ENCODE peak calls at places on chromosome 15, in five cellular contexts. S is bronchial epithelial cell, E is nephron progenitor cell, I is SK-N-SH, B is AG04449. X is an unnamed sample.

GRCh38 chr15:19987389-19988048 is 554.1 kb downstream of the GOLGA6L6 start:
- DNase-seq in I (peak), E (no peak), S (no peak), B (no peak), X (no peak)

GRCh38 chr15:74633781-74634180 is 18.1 kb downstream of the CLK3 start:
- DNase-seq in B (no peak), S (no peak), I (no peak), E (no peak), X (no peak)

GRCh38 chr15:76987896-76988860 is 6.7 kb upstream of the PSTPIP1 start:
- DNase-seq in S (no peak), B (no peak), E (no peak), I (no peak), X (no peak)

GRCh38 chr15:65939901-65940617 is 70.8 kb downstream of the RAB11A start:
- DNase-seq in B (peak), E (no peak), S (peak), I (no peak), X (peak)

GRCh38 chr15:99980791-99981190 is 247.6 kb upstream of the LYSMD4 start:
- DNase-seq in I (no peak), B (no peak), E (no peak), S (no peak), X (no peak)

GRCh38 chr15:37134244-37134643 is 33.9 kb upstream of the MEIS2 start:
- DNase-seq in S (no peak), E (no peak), B (no peak), I (no peak), X (no peak)

GRCh38 chr15:61621146-61621545 is 392.0 kb upstream of the RORA start:
- DNase-seq in I (peak), E (peak), B (no peak), S (no peak), X (peak)

GRCh38 chr15:32825219-32825618 is 107.4 kb downstream of the GREM1 start:
- DNase-seq in E (no peak), B (no peak), I (no peak), S (no peak), X (no peak)

GRCh38 chr15:74317820-74318375 is 49.5 kb downstream of the CYP11A1 start:
- DNase-seq in I (peak), B (peak), S (no peak), E (peak), X (no peak)

GRCh38 chr15:55858661-55859060 is 115.7 kb upstream of the PRTG start:
- DNase-seq in B (no peak), S (no peak), E (no peak), I (no peak), X (no peak)

GRCh38 chr15:66154581-66154980 is 99.0 kb downstream of the MEGF11 start:
- DNase-seq in E (no peak), I (no peak), S (no peak), B (no peak), X (no peak)

GRCh38 chr15:32936283-32936918 is 218.6 kb downstream of the GREM1 start:
- DNase-seq in S (peak), B (no peak), E (no peak), I (no peak), X (peak)

GRCh38 chr15:66623801-66624453 is 58.1 kb upstream of the LCTL start:
- DNase-seq in E (no peak), I (no peak), S (no peak), B (no peak), X (no peak)

GRCh38 chr15:75573001-75573400 is 6.1 kb downstream of the PTPN9 start:
- DNase-seq in E (no peak), B (no peak), I (no peak), S (peak), X (no peak)

GRCh38 chr15:48331796-48332641 is 790 bp downstream of the DUT start:
- DNase-seq in S (no peak), I (peak), B (no peak), E (peak), X (no peak)

GRCh38 chr15:34799825-34800168 is 4.4 kb upstream of the ACTC1 start:
- DNase-seq in E (no peak), S (no peak), I (no peak), B (no peak), X (no peak)

GRCh38 chr15:48283361-48284157 is 47.7 kb upstream of the DUT start:
- DNase-seq in I (no peak), B (no peak), S (no peak), E (no peak), X (no peak)

GRCh38 chr15:90035095-90035834 is 34.1 kb downstream of the ZNF710 start:
- DNase-seq in B (no peak), E (no peak), S (peak), I (no peak), X (no peak)

GRCh38 chr15:28098360-28098765 is 752 bp downstream of the OCA2 start:
- DNase-seq in I (no peak), S (no peak), E (no peak), B (no peak), X (no peak)

GRCh38 chr15:89928421-89928820 is 15.7 kb upstream of the ARPIN start:
- DNase-seq in E (no peak), B (no peak), S (no peak), I (peak), X (no peak)

GRCh38 chr15:64560998-64561397 is 100.6 kb downstream of the ZNF609 start:
- DNase-seq in E (no peak), I (no peak), B (no peak), S (no peak), X (no peak)

GRCh38 chr15:60316961-60317360 is 80.8 kb downstream of the ANXA2 start:
- DNase-seq in I (no peak), E (no peak), S (peak), B (no peak), X (peak)

GRCh38 chr15:40957581-40958051 is 4.3 kb downstream of the CHAC1 start:
- DNase-seq in I (peak), S (no peak), E (no peak), B (no peak), X (no peak)

GRCh38 chr15:24746094-24746493 is 70.5 kb downstream of the NPAP1 start:
- DNase-seq in S (peak), B (no peak), E (no peak), I (no peak), X (no peak)

DNA sequence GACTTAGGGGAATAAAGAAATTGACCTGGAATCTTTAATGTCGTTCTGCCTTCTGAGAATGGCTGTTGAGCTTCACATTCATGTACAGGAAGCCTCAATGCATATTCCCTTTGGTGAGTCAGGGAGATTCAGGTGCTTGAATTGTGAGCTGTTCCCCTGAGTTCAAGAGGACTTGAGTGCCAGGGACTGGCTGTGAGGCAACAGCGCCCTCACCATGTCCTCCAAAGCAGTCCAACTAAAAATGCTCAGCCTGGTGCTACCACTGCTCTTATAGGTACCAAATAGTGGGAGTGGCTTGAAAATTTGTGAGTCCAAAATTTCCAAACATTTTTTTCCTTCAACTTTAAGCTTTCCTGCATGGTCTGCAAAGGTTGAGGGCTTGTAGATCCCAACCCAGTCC is 54.1 kb downstream of the LEO1 start:
- DNase-seq in B (no peak), E (peak), I (peak), S (peak), X (peak)
- TF ChIP-seq CTCF in B (peak), E (peak), I (peak), S (peak), X (peak)

DNA sequence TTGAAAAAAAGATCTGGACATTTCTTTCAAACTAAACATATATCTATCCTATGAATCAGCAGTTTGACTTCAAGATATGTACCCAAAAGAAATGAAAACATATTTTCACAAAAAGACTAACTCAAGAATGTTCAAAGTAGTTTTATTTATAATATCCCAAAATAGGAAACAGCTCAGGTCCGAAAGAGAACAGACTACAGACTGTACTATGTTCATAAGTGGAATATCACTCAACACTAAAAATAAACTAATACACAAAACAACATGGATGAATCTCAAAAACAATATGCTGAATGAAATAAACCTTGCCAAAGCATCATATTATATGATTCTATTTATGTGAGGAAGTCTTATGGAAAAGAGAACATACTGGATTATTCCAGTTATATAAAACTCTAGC is 8.9 kb upstream of the TTBK2 start:
- DNase-seq in B (no peak), E (no peak), I (no peak), S (no peak), X (no peak)
- TF ChIP-seq CTCF in B (no peak), E (no peak), I (no peak), S (no peak), X (no peak)

GRCh38 chr15:53670701-53671100 is 88.8 kb downstream of the WDR72 start:
- DNase-seq in I (no peak), E (no peak), S (no peak), B (no peak), X (no peak)

GRCh38 chr15:53671545-53671944 is 87.9 kb downstream of the WDR72 start:
- DNase-seq in S (no peak), I (no peak), B (no peak), E (peak), X (no peak)

DNA sequence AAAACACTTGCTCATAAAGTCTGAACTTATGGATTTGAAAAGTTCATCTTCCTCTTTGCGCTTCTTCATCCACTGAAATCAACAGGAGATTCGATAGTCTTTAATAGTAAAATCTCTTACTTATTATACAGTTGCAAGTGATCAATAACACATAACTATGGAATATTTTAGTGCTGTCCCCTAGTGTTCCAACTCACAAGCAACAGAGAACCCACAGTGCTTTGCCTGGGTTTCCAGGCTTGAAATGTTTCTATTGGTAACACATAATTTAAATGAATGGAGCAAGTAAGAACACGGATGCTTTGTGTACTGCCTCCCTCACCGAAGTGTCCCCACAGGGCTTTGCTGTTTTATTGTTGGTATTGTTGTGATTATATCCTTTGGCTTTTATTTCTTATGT is 93.5 kb downstream of the WDR72 start:
- DNase-seq in E (no peak), I (no peak), B (no peak), S (no peak), X (no peak)
- TF ChIP-seq CTCF in E (no peak), I (no peak), B (no peak), S (no peak), X (no peak)

GRCh38 chr15:38769492-38769891 is 204.9 kb upstream of the RASGRP1 start:
- DNase-seq in S (no peak), B (no peak), E (no peak), I (no peak), X (no peak)

GRCh38 chr15:38768970-38769369 is 204.4 kb upstream of the RASGRP1 start:
- DNase-seq in S (peak), B (no peak), E (no peak), I (no peak), X (no peak)
- TF ChIP-seq CTCF in S (peak), B (peak), E (no peak), I (peak), X (peak)

DNA sequence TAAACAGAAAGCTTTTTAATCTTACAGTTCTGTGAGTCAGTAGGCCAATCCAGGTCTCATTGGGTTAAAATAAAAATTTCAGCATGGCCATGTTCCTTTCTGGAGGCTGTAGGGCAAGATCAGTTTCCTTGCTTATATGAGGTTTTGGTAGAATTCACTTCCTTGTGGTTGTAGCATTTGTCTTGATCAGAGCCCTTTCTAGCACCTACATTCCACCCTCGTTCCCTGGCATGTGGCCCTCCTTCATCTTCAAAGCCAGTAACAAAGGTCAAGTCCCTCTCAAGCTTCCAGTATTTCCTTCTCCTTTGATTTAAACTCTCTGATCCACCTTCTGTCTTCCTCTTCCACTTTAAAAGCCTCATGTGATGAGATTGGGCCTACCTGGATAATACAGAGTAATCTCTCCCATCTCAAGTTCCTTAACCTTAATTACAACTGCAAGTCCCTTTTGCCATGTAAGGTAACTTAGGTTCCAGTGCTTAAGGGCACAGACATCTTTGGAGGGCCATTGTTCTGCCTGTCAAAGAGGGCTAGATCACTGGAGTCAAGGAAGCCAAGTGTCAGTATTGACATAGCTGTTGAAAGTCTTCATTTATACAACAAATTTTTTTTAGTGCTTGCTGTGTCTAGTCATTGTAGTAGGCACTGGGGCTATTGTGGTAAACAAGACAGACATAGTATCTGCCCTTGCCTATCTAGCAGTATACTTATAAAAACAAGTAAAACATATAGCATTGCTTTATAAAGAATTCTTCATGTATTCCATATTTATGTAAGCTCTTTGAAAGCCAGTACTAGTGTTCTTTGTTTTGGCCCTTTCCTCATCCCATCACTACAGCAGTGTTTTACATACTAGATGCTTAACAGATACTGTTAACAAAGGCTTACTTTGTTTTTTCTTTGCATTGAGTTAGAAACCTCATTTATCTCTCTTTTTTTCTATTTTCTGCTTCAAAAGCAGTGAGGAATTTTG is 40.6 kb downstream of the GLCE start:
- DNase-seq in I (no peak), E (no peak), S (no peak), B (no peak), X (no peak)
- TF ChIP-seq CTCF in I (no peak), E (no peak), S (no peak), B (no peak), X (no peak)

GRCh38 chr15:87712211-87712610 is 544.3 kb downstream of the NTRK3 start:
- DNase-seq in S (no peak), E (no peak), B (no peak), I (no peak), X (no peak)

GRCh38 chr15:87707581-87708130 is 548.9 kb downstream of the NTRK3 start:
- DNase-seq in I (no peak), B (no peak), E (no peak), S (no peak), X (no peak)

GRCh38 chr15:87711011-87711410 is 545.5 kb downstream of the NTRK3 start:
- DNase-seq in B (no peak), E (no peak), I (no peak), S (no peak), X (no peak)

GRCh38 chr15:87713405-87713995 is 543.0 kb downstream of the NTRK3 start:
- DNase-seq in B (no peak), I (no peak), S (no peak), E (no peak), X (peak)

GRCh38 chr15:87710406-87710805 is 546.1 kb downstream of the NTRK3 start:
- DNase-seq in E (no peak), S (no peak), I (no peak), B (no peak), X (no peak)
- TF ChIP-seq CTCF in E (no peak), S (no peak), I (no peak), B (no peak), X (no peak)

DNA sequence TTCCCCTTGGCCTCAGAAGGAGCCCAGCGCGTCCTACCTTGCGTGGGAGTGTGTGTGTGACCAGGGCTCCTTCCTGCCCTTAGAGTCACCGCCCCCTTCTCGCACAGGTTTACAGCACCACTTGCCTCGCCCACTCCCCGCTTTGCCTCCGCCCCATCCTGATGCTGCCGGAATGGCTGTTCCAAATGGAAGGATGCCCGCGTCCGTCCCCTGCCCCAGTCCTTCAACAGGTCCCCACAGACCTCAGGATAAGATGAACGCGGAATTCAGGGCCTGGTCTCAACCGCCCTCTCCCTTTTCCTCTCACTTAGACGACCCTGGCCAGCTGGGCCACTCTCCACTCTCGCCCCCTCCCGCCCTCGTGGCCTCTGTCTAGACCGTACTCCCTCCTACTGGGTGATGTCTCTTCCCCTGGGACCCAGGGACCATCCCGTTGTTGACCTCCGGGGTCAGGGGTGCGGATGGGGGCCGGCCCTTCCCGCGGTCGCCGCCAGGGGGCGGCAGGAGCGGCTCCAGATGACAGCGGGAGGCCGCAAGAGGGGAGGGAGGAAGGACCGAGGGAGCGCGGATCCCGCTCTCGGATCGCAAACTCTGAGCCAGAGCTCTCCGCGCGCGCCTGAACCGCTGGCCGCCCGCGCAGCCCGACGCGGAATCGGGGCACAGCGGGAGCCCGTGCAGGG is at the start of gene THSD4:
- DNase-seq in B (no peak), S (no peak), I (peak), E (peak), X (no peak)
- TF ChIP-seq CTCF in B (peak), S (peak), I (peak), E (peak), X (peak)

DNA sequence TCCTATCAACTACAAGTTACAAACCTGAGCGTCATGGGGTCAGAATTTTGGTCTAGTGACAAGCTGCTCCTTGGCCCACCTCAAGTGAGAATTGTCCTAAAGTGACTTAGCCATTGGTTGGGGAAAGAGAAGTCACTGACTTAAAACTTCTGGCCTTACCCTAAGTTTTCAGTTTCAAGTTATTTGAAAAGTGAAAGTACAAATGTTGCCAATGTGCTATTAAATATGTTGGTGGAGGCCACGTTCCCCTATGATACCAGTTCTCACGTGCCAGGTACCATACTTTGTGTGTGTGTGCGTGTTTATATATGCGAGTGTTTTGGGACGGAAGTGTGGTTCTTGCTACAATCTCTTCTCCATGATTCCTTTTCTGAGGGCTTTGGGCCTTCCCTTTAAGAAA is 22.6 kb upstream of the RASGRP1 start:
- DNase-seq in E (no peak), B (no peak), I (no peak), S (no peak), X (no peak)
- TF ChIP-seq CTCF in E (no peak), B (no peak), I (no peak), S (no peak), X (no peak)

X was measured in foreskin keratinocyte.